ENCODE peak calls at places on chromosome 20, in ten cellular contexts. E is HepG2, O is upper lobe of left lung, X is HCT116, F is right lobe of liver, H is heart left ventricle, G is gastrocnemius medialis, Q is body of pancreas, M is IMR-90, C is GM12878. D is an unnamed sample.

GRCh38 chr20:58271596-58272460 is 37.7 kb upstream of the RAB22A start:
- ATAC-seq in G (no peak), M (peak), X (no peak), O (no peak), E (no peak), F (no peak), H (no peak), Q (no peak), C (no peak), D (no peak)

GRCh38 chr20:32366380-32366779 is 8.2 kb downstream of the ASXL1 start:
- ATAC-seq in F (no peak), Q (no peak), M (no peak), G (no peak), H (no peak), X (no peak), E (no peak), O (no peak), C (peak), D (no peak)

GRCh38 chr20:10761786-10762185 is 88.0 kb upstream of the JAG1 start:
- ATAC-seq in F (no peak), O (no peak), C (no peak), G (no peak), E (no peak), X (no peak), M (no peak), Q (peak), H (peak), D (no peak)

GRCh38 chr20:47400685-47401084 is 44.2 kb upstream of the ZMYND8 start:
- ATAC-seq in X (peak), C (peak), H (no peak), M (no peak), E (no peak), G (no peak), F (no peak), O (no peak), Q (no peak), D (no peak)

GRCh38 chr20:25481918-25482253 is 74.4 kb downstream of the GINS1 start:
- ATAC-seq in O (no peak), E (peak), M (no peak), C (no peak), X (no peak), F (no peak), Q (no peak), H (no peak), G (no peak), D (no peak)

GRCh38 chr20:24303393-24303792 is 166.0 kb upstream of the SYNDIG1 start:
- ATAC-seq in G (no peak), H (no peak), M (no peak), O (no peak), C (no peak), X (no peak), Q (no peak), F (no peak), E (no peak), D (no peak)

GRCh38 chr20:25216199-25216945 is 20.9 kb downstream of the ENTPD6 start:
- ATAC-seq in H (peak), F (no peak), M (no peak), Q (no peak), X (no peak), G (no peak), O (no peak), C (no peak), E (no peak), D (no peak)

GRCh38 chr20:23225407-23226060 is 125.1 kb upstream of the NXT1 start:
- ATAC-seq in H (peak), O (peak), G (peak), M (peak), Q (peak), E (no peak), C (no peak), X (no peak), F (peak), D (peak)

GRCh38 chr20:51326241-51326819 is 216.2 kb downstream of the NFATC2 start:
- ATAC-seq in F (peak), E (peak), M (peak), Q (peak), G (no peak), O (no peak), C (peak), H (no peak), X (peak), D (no peak)

GRCh38 chr20:38299963-38300362 is 4.0 kb upstream of the BPI start:
- ATAC-seq in E (no peak), O (peak), G (no peak), H (no peak), F (no peak), M (no peak), C (no peak), Q (no peak), X (peak), D (no peak)

GRCh38 chr20:62900692-62901584 is 25.4 kb downstream of the DIDO1 start:
- ATAC-seq in G (no peak), E (peak), F (peak), M (peak), O (peak), X (peak), H (peak), Q (peak), C (peak), D (no peak)
- TF ChIP-seq POLR2A in G (no peak), E (no peak), F (no peak), M (no peak), O (no peak), X (no peak), H (no peak), Q (no peak), C (peak), D (no peak)

DNA sequence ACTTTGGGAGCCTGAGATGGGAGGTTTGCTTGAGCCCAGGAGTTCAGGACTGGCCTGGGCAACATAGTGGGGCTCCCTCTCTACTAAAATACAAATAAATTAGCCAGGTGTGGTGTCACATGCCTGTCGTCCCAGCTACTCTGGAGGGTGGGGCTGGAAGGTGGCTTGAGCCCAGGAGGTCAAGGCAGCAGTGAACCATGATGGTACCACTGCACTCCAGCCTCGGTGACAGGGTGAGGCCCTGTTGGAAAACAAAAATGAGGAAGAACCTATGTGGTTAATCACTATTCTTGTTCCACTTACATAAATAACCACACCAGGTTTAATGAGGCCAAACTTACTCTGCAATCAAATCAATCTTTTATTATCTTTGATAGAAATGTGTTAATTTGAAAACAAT is 5.4 kb downstream of the PPDPF start:
- ATAC-seq in C (no peak), H (no peak), O (no peak), F (no peak), E (no peak), X (peak), Q (no peak), G (no peak), M (no peak), D (no peak)
- TF ChIP-seq POLR2A in C (peak), H (no peak), O (no peak), F (no peak), E (no peak), X (no peak), Q (no peak), G (no peak), M (no peak), D (no peak)

DNA sequence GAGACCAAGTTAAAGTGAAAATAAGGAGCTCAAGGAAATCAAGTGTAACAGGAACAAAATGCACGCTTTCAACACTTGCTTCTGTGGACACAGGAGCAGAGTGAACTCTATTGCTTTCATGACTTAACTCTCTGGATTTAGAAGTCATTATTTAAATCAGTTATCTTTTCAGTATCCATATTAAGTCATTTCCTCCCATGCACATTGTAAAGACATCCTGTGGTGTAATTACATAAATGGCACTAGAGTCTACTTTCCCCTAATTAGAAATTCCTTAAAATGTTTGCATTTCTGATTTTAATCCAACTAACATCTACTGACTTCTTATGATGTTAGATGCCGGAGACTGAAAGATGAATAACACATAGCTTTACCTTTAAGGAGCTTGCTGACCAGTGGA is 88.0 kb downstream of the INSM1 start:
- ATAC-seq in C (peak), F (no peak), E (no peak), H (no peak), Q (no peak), X (no peak), M (no peak), G (no peak), O (no peak), D (no peak)
- TF ChIP-seq POLR2A in C (no peak), F (no peak), E (no peak), H (no peak), Q (no peak), X (no peak), M (no peak), G (no peak), O (no peak), D (no peak)

DNA sequence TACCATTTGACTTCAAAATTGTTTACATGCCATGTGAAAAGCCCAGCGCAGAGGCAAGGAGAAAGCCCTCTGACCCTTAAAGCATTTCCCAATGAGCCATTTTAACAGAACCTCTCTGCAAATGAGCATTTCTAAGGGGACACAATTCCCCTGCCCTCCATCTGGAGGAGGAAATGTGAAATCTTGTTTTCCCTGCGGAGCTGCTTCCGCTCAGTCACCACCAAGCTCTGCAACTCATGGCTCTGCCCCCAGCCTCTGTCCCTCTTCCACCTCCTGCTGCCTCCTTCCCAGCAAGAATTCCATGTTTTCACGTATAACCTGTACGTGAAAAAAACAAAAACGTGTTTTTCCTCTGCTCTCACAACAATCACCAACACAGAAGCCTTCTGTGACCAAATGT is 12.3 kb downstream of the RIN2 start:
- ATAC-seq in F (no peak), O (no peak), M (peak), Q (no peak), C (no peak), H (no peak), X (no peak), E (no peak), G (no peak), D (no peak)
- TF ChIP-seq POLR2A in F (no peak), O (no peak), M (no peak), Q (no peak), C (no peak), H (no peak), X (no peak), E (no peak), G (no peak), D (no peak)

GRCh38 chr20:6767536-6768227 is at the start of gene BMP2:
- ATAC-seq in E (peak), Q (peak), F (peak), M (peak), X (no peak), G (peak), O (peak), C (peak), H (peak), D (peak)
- TF ChIP-seq POLR2A in E (no peak), Q (peak), F (peak), M (no peak), X (no peak), G (peak), O (peak), C (no peak), H (no peak), D (no peak)

DNA sequence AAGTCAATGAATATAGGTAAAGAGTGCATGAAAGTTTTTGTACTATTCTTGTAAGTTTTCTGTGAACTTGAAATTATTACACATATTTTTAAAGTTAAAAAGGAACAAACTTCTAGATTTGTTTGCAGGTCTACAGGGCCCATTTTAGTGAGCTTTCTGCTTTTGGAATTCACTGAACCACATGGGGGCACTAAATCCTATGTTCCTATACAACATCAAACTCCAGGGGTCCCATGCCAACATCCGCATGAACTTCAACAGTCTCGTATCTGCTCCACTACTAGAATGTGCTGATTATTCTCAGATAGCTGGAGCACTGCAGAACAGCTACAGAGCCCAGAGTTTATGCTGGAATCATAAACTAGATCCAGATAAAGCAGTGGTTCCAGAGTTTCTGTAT is 347.9 kb upstream of the SPTLC3 start:
- ATAC-seq in M (no peak), C (no peak), X (no peak), H (no peak), O (no peak), E (peak), G (no peak), Q (no peak), F (no peak), D (no peak)
- TF ChIP-seq POLR2A in M (no peak), C (no peak), X (no peak), H (no peak), O (no peak), E (no peak), G (no peak), Q (no peak), F (no peak), D (no peak)

GRCh38 chr20:29085625-29086024 is 2171.8 kb upstream of the DEFB115 start:
- ATAC-seq in E (no peak), O (no peak), Q (no peak), G (no peak), M (no peak), H (no peak), F (no peak), X (no peak), C (no peak), D (no peak)

DNA sequence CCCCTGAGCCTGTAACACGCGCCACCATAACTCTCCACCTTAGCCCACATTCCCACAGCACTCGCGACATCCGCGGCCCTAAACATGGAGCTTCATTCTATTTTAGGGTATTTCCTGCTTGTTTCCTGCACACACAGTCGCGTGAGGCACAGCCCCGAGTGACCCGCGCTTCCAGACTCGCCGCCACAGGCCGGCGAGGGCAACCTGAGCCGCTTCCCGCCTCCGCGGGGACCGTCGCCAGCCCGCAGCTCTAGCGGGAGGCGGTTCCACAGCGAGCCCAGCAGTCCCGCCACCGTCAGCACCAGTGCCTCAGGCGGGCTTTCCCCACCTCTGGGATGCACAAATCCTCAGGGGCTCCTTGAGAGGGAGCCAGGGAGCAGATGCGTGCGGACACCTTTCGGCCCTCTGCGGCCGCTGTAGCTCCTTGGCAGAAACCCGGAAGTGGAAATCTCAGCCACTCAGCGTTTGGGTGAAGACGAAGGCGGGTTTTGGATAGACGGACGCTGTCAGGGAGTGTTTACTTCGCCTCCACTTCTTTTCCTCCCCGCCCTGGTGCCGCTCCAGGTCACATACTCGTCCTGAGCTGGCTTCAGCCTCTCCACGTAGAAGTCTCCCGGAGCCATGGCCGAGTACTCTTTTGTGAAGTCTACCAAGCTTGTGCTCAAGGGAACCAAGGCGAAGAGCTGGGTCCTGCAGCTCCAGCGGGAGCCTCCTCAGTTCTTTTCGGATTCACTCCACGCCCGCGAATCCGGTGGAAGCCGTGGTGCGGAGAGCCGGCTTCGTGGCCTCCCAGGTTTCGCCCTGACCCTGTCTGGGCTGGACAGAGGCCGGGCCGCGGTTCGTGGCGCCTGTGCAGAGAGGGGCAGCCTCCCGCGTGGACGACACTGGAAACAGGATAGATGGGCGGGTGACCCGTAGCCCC is 2177.4 kb upstream of the DEFB115 start:
- ATAC-seq in G (no peak), X (no peak), F (peak), M (no peak), Q (peak), E (peak), O (peak), H (peak), C (no peak), D (peak)
- TF ChIP-seq POLR2A in G (no peak), X (no peak), F (no peak), M (no peak), Q (no peak), E (peak), O (no peak), H (no peak), C (no peak), D (no peak)

GRCh38 chr20:2103454-2104153 is 2.0 kb downstream of the STK35 start:
- ATAC-seq in O (no peak), Q (no peak), C (no peak), M (no peak), X (no peak), E (peak), H (peak), F (no peak), G (no peak), D (no peak)

GRCh38 chr20:2101057-2101934 is at the start of gene STK35:
- ATAC-seq in C (peak), M (peak), G (peak), X (peak), O (peak), F (peak), Q (peak), E (peak), H (peak), D (peak)

GRCh38 chr20:2104236-2104635 is 2.6 kb downstream of the STK35 start:
- ATAC-seq in O (no peak), F (no peak), E (no peak), Q (no peak), C (no peak), G (no peak), M (no peak), X (no peak), H (no peak), D (no peak)

GRCh38 chr20:2101935-2102584 is 433 bp downstream of the STK35 start:
- ATAC-seq in H (peak), O (peak), G (peak), X (peak), F (peak), E (peak), M (peak), Q (peak), C (peak), D (peak)

DNA sequence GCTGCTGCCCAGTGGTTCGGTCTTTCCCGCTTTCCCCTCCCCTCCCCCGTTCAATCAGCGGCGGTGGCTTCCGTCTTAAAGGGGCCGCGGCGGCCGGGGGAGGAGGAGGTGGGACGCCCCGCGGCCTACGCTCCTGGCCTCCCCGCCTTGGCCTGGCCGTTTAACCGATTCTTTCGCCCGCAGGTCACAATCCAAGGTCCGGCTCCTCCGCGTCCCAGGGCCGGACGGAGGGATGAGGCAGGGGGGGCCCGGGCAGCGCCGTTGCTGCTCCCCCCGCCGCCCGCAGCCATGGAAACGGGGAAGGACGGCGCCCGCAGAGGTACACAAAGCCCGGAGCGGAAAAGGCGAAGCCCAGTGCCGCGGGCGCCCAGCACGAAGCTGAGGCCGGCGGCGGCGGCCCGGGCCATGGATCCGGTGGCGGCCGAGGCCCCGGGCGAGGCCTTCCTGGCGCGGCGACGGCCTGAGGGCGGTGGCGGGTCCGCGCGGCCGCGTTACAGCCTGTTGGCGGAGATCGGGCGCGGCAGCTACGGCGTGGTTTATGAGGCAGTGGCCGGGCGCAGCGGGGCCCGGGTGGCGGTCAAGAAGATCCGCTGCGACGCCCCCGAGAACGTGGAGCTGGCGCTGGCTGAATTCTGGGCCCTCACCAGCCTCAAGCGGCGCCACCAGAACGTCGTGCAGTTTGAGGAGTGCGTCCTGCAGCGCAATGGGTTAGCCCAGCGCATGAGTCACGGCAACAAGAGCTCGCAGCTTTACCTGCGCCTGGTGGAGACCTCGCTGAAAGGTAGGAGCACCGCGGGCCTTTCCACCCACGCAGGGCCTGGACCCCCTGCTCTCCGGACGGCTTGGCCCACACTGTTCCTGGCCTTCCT is 1.2 kb downstream of the STK35 start:
- ATAC-seq in E (peak), G (peak), X (peak), F (peak), Q (peak), O (peak), C (peak), H (peak), M (peak), D (peak)
- TF ChIP-seq POLR2A in E (peak), G (peak), X (no peak), F (peak), Q (peak), O (peak), C (peak), H (no peak), M (peak), D (peak)

DNA sequence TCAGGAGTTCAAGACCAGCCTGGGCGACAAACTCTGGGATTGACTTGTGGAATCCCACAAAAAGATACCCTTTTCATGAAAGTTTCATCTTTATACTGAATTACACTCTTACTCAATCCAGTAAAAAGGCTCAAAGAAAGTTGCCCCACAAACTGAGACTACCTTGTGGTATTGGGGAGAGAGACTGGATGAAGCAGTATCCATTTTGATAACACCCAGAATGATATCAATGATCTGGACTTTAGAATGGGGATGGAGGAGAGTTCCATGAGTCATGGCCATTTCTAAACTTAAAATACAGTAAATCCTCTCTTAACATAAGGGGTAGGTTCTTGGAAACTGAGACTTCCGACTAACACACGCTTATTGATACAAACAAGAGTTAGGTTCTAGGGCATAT is 4.7 kb downstream of the STAU1 start:
- ATAC-seq in Q (no peak), G (no peak), O (no peak), X (no peak), E (no peak), F (no peak), M (no peak), C (no peak), H (no peak), D (no peak)
- TF ChIP-seq POLR2A in Q (no peak), G (no peak), O (no peak), X (no peak), E (no peak), F (no peak), M (no peak), C (no peak), H (no peak), D (no peak)

D was measured in gastroesophageal sphincter.